ENCODE peak calls at places on chromosomes 6 and 20, in five cellular contexts. F is ascending aorta, E is heart right ventricle, R is astrocyte of the spinal cord, Z is fibroblast of the aortic adventitia. I is an unnamed sample.

GRCh38 chr20:54085910-54086309 is 15.5 kb upstream of the BCAS1 start:
- DNase-seq in F (no peak), E (no peak), R (no peak), Z (no peak), I (no peak)

GRCh38 chr6:14182916-14183315 is 65.3 kb downstream of the CD83 start:
- DNase-seq in F (no peak), E (no peak), R (no peak), Z (no peak), I (no peak)

GRCh38 chr6:95364016-95364604 is 213.2 kb upstream of the MANEA start:
- DNase-seq in F (no peak), E (no peak), R (peak), Z (peak), I (peak)

GRCh38 chr20:58650181-58650775 is 805 bp upstream of the STX16 start:
- DNase-seq in F (no peak), E (peak), R (no peak), Z (peak), I (no peak)

GRCh38 chr20:10495173-10495572 is 60.1 kb downstream of the SLX4IP start:
- DNase-seq in F (no peak), E (no peak), R (no peak), Z (no peak), I (no peak)

GRCh38 chr6:42714098-42714761 is 8.2 kb downstream of the PRPH2 start:
- DNase-seq in F (no peak), E (no peak), R (peak), Z (peak), I (peak)

GRCh38 chr20:3221398-3222226 is 12.3 kb downstream of the ITPA start:
- DNase-seq in F (no peak), E (no peak), R (no peak), Z (no peak), I (no peak)

GRCh38 chr6:102766946-102767345 is 1373.4 kb downstream of the GRIK2 start:
- DNase-seq in F (no peak), E (no peak), R (peak), Z (no peak), I (peak)

GRCh38 chr20:18856873-18857272 is 43.3 kb downstream of the SCP2D1 start:
- DNase-seq in F (no peak), E (no peak), R (no peak), Z (no peak), I (no peak)

GRCh38 chr6:14200047-14200446 is 82.5 kb downstream of the CD83 start:
- DNase-seq in F (no peak), E (no peak), R (peak), Z (peak), I (peak)

GRCh38 chr6:49676671-49677281 is 36.6 kb downstream of the CRISP2 start:
- DNase-seq in F (no peak), E (no peak), R (no peak), Z (peak), I (peak)

GRCh38 chr20:46954490-46955038 is 59.9 kb downstream of the EYA2 start:
- DNase-seq in F (no peak), E (no peak), R (peak), Z (peak), I (peak)

GRCh38 chr6:18792832-18793231 is 405.7 kb downstream of the RNF144B start:
- DNase-seq in F (no peak), E (no peak), R (no peak), Z (no peak), I (no peak)

GRCh38 chr6:44439270-44440045 is 52.0 kb downstream of the CDC5L start:
- DNase-seq in F (no peak), E (no peak), R (peak), Z (peak), I (peak)

GRCh38 chr20:2695206-2695983 is 2.8 kb downstream of the EBF4 start:
- DNase-seq in F (peak), E (no peak), R (no peak), Z (no peak), I (no peak)

GRCh38 chr6:45212976-45213375 is 115.2 kb upstream of the RUNX2 start:
- DNase-seq in F (no peak), E (no peak), R (no peak), Z (no peak), I (no peak)

GRCh38 chr6:117440558-117441525 is 15.1 kb upstream of the ROS1 start:
- DNase-seq in F (no peak), E (no peak), R (peak), Z (peak), I (peak)

GRCh38 chr6:73520688-73521350 is at the start of gene EEF1A1:
- DNase-seq in F (peak), E (peak), R (peak), Z (peak), I (peak)

GRCh38 chr6:134739299-134740090 is 210.4 kb downstream of the ALDH8A1 start:
- DNase-seq in F (no peak), E (no peak), R (peak), Z (peak), I (peak)

GRCh38 chr6:120378582-120379220 is 955.6 kb downstream of the TBC1D32 start:
- DNase-seq in F (no peak), E (no peak), R (peak), Z (peak), I (peak)

GRCh38 chr6:155327326-155328073 is 13.2 kb upstream of the TFB1M start:
- DNase-seq in F (peak), E (peak), R (peak), Z (peak), I (peak)

GRCh38 chr20:36209921-36210320 is 26.4 kb upstream of the AAR2 start:
- DNase-seq in F (no peak), E (no peak), R (no peak), Z (no peak), I (no peak)

GRCh38 chr6:2999005-2999620 is 581 bp upstream of the NQO2 start:
- DNase-seq in F (peak), E (no peak), R (no peak), Z (peak), I (peak)

GRCh38 chr6:66662196-66662595 is 955.2 kb upstream of the EYS start:
- DNase-seq in F (no peak), E (no peak), R (peak), Z (peak), I (peak)

GRCh38 chr20:46300281-46300680 is 8.0 kb downstream of the CDH22 start:
- DNase-seq in F (no peak), E (no peak), R (no peak), Z (no peak), I (no peak)

GRCh38 chr20:208937-209566 is 18.0 kb upstream of the DEFB129 start:
- DNase-seq in F (no peak), E (no peak), R (peak), Z (peak), I (peak)

DNA sequence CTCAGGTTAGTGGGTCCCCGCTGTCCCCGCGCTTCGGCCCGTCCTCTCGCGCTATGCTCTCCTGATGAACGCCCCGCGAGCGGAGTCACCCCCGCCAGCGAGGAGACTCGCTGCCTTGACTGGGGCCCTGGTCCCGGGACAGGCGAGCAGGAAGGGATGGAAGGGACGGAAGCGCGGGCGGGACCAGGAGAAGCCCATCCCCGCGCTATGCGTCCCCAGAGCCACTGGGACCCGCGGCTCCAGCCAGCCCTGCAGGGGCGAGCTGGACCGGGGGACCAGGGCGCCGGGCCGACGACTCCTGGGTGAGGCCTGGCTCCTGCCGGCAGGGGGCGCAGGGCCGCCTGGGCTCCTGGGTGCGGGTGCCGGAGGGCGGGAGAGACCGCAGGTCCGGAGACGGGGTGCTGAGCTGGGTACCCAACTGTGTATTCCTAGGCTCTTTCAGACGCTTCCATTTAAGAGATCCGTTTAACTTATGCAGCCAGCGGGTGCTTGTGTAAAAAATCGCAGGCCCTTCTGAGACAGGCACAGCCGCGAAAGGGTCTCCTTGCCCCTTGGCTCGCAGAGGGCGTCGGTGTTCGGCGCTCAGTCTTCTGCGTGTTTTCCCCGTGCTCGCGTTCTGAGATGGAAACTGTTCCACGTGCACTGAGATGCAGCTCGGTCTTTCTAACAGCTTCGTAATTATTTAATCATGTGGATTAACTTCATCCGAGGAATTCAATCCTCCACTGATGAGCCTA is 580 bp upstream of the SYCP2 start:
- DNase-seq in F (peak), E (peak), R (peak), Z (peak), I (peak)
- TF ChIP-seq CTCF in F (peak), E (peak), R (peak), Z (peak), I (peak)

DNA sequence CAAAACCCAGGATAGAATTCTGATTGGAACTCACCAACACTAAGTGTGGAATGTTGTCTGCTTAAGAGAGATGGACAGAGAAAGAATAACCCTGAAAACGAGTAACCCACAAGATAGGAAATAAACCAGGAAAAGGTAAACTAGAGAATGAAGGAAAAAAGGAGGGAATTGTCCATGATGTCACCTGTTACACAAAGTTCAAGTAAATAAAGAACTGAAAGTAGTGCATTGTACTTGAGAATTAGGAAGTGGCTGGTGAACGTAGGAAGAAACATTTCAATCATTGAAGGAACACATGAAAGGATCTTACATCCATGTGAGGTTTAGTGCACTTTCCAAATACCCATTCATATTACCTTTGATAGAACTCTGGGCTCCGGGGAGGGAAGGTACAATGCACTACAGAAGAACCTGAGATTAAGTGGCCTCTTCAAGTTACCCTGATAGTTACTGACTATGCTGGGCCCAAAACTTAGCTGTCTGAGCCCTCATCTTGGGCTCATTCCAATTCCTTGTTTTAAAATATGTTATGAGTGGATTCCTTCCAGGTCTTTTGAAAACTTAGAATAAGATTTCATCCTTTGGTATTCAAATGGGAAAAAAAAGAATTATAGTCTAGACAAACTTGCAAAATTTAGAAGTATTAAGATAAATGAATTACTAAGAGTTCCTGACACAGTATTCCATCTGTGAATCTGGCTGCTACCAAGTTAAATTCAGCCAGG is 1.1 kb upstream of the STX7 start:
- DNase-seq in F (no peak), E (no peak), R (no peak), Z (peak), I (no peak)
- H3K4me3 ChIP-seq in F (peak), E (peak), R (no peak), Z (no peak), I (no peak)

GRCh38 chr20:32859961-32860360 is 1.2 kb downstream of the EFCAB8 start:
- DNase-seq in F (no peak), E (no peak), R (no peak), Z (no peak), I (no peak)

GRCh38 chr20:32858189-32858588 is 534 bp upstream of the EFCAB8 start:
- DNase-seq in F (no peak), E (no peak), R (no peak), Z (no peak), I (peak)

GRCh38 chr20:32855387-32855786 is 3.3 kb upstream of the EFCAB8 start:
- DNase-seq in F (no peak), E (no peak), R (no peak), Z (no peak), I (no peak)

GRCh38 chr20:32861446-32861845 is 2.7 kb downstream of the EFCAB8 start:
- DNase-seq in F (no peak), E (no peak), R (no peak), Z (no peak), I (no peak)

GRCh38 chr20:32858873-32859372 is at the start of gene EFCAB8:
- DNase-seq in F (no peak), E (no peak), R (no peak), Z (no peak), I (no peak)
- TF ChIP-seq CTCF in F (no peak), E (no peak), R (no peak), Z (peak), I (no peak)

GRCh38 chr6:142152731-142153130 is 5.7 kb downstream of the VTA1 start:
- DNase-seq in F (no peak), E (no peak), R (peak), Z (peak), I (peak)

GRCh38 chr6:142153230-142153629 is 6.2 kb downstream of the VTA1 start:
- DNase-seq in F (no peak), E (no peak), R (no peak), Z (no peak), I (no peak)

GRCh38 chr6:142155091-142155490 is 8.0 kb downstream of the VTA1 start:
- DNase-seq in F (no peak), E (no peak), R (no peak), Z (no peak), I (no peak)

DNA sequence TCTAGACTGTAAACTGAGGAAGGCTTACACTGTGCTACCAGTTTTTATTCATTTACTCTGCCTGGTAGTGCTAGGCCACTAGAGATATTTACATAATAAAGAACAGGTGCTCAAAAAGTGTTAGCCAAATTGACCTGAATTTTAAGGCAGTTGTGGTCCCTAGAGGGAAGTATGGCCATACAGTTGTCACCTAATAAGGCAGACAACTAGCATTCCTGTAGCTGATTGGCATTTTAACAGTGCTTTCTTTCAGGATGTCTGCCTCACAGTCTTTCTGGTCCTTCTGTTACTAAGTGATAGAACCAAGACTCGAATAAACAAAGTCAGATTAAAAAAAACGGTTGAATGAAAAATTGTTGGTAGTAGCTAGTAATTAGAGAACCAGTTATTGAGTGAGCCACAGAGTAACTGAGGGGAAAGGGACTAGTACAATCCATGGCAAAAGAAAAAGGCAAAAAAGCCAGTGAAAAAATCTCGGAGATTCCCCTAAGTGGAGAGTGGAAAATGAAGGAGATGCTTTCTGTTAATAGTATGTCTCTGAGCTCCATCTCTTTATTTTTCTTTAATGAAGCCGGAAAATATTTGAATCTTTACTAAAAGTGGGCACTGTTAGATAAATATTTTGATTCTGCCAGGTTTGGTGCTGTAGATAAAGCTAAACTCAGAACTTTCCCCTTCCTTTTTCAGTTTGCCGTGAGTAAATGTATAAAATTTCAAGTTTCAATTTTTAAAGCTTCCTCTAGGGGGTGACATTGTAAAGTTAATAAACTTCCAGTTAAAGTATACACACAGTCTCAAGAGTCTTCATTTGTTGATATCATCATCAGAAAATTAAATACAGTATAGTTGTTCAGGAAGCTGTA is 9.1 kb downstream of the VTA1 start:
- DNase-seq in F (no peak), E (no peak), R (peak), Z (peak), I (peak)
- H3K4me3 ChIP-seq in F (peak), E (no peak), R (no peak), Z (no peak), I (peak)

GRCh38 chr20:21027569-21027968 is 78.6 kb downstream of the LINC00237 start:
- DNase-seq in F (no peak), E (no peak), R (no peak), Z (no peak), I (no peak)
- TF ChIP-seq CTCF in F (no peak), E (no peak), R (no peak), Z (peak), I (no peak)